ENCODE peak calls at places on chromosomes 2 and 18, in nine cellular contexts. A is foreskin fibroblast; B is activated naive CD4-positive, alpha-beta T cell treated with anti-CD3 and anti-CD28 coated beads, Interleukin-2, amount 50 U/mL, for 72 hours; G is neural crest cell; S is activated CD4-positive, alpha-beta T cell treated with anti-CD3 and anti-CD28 coated beads for 48 hours; H is activated CD4-positive, CD25-positive, alpha-beta regulatory T cell treated with anti-CD3 and anti-CD28 coated beads, Interleukin-2, amount 50 U/mL, for 72 hours; T is activated T-cell treated with anti-CD3 and anti-CD28 coated beads for 1 hour; P is BJ; K is COLO829. V is an unnamed sample.

GRCh38 chr2:238262496-238263122 is 22.8 kb upstream of the HES6 start:
- DNase-seq in A (no peak), B (no peak), G (no peak), S (no peak), H (no peak), T (no peak), P (no peak), K (no peak), V (no peak)

GRCh38 chr18:79395308-79395640 is 456 bp upstream of the NFATC1 start:
- DNase-seq in A (no peak), B (no peak), G (no peak), S (no peak), H (no peak), T (no peak), P (no peak), K (no peak), V (no peak)

GRCh38 chr2:10426726-10427567 is 21.2 kb downstream of the ODC1 start:
- DNase-seq in A (no peak), B (no peak), G (peak), S (no peak), H (no peak), T (no peak), P (no peak), K (no peak), V (no peak)

GRCh38 chr18:60984496-60984895 is 348.7 kb upstream of the CDH20 start:
- DNase-seq in A (peak), B (no peak), G (no peak), S (no peak), H (no peak), T (no peak), P (no peak), K (no peak), V (no peak)

GRCh38 chr2:63614448-63614968 is 25.7 kb downstream of the MDH1 start:
- DNase-seq in A (peak), B (no peak), G (no peak), S (no peak), H (no peak), T (no peak), P (peak), K (no peak), V (no peak)

GRCh38 chr2:72150157-72150960 is 2.7 kb upstream of the CYP26B1 start:
- DNase-seq in A (peak), B (peak), G (peak), S (peak), H (peak), T (peak), P (no peak), K (peak), V (peak)

GRCh38 chr2:74756356-74756890 is 77.5 kb upstream of the HK2 start:
- DNase-seq in A (no peak), B (no peak), G (no peak), S (no peak), H (no peak), T (no peak), P (no peak), K (no peak), V (no peak)

GRCh38 chr2:214587442-214587841 is 176.6 kb downstream of the VWC2L start:
- DNase-seq in A (no peak), B (no peak), G (peak), S (no peak), H (no peak), T (no peak), P (no peak), K (no peak), V (no peak)

GRCh38 chr18:36814994-36815393 is 13.8 kb downstream of the TPGS2 start:
- DNase-seq in A (no peak), B (no peak), G (no peak), S (no peak), H (no peak), T (no peak), P (no peak), K (no peak), V (no peak)

GRCh38 chr2:46385786-46386577 is 88.8 kb downstream of the EPAS1 start:
- DNase-seq in A (peak), B (no peak), G (no peak), S (no peak), H (no peak), T (no peak), P (no peak), K (no peak), V (no peak)

GRCh38 chr18:62328775-62329525 is 3.8 kb downstream of the TNFRSF11A start:
- DNase-seq in A (no peak), B (no peak), G (no peak), S (no peak), H (no peak), T (no peak), P (no peak), K (no peak), V (no peak)

GRCh38 chr2:18630101-18630500 is 40.7 kb upstream of the NT5C1B start:
- DNase-seq in A (peak), B (no peak), G (no peak), S (no peak), H (no peak), T (no peak), P (no peak), K (no peak), V (no peak)

GRCh38 chr2:225566798-225567197 is 167.3 kb downstream of the NYAP2 start:
- DNase-seq in A (no peak), B (no peak), G (no peak), S (no peak), H (no peak), T (no peak), P (no peak), K (no peak), V (no peak)

GRCh38 chr2:231583982-231584381 is 8.7 kb upstream of the TEX44 start:
- DNase-seq in A (no peak), B (no peak), G (no peak), S (no peak), H (no peak), T (no peak), P (no peak), K (no peak), V (no peak)

GRCh38 chr2:132670104-132670960 is at the start of gene LYPD1:
- DNase-seq in A (no peak), B (no peak), G (peak), S (no peak), H (no peak), T (no peak), P (no peak), K (no peak), V (no peak)

GRCh38 chr2:133674066-133674432 is 105.8 kb upstream of the NCKAP5 start:
- DNase-seq in A (no peak), B (no peak), G (no peak), S (no peak), H (no peak), T (no peak), P (no peak), K (no peak), V (no peak)

GRCh38 chr2:141610564-141610963 is 520.3 kb downstream of the LRP1B start:
- DNase-seq in A (no peak), B (no peak), G (no peak), S (no peak), H (no peak), T (no peak), P (no peak), K (no peak), V (no peak)

GRCh38 chr2:32291746-32292145 is 14.0 kb downstream of the YIPF4 start:
- DNase-seq in A (no peak), B (no peak), G (no peak), S (no peak), H (no peak), T (no peak), P (no peak), K (no peak), V (no peak)

GRCh38 chr2:236499691-236500573 is 69.7 kb upstream of the ACKR3 start:
- DNase-seq in A (no peak), B (no peak), G (no peak), S (no peak), H (no peak), T (no peak), P (peak), K (no peak), V (peak)

GRCh38 chr2:45614330-45614729 is 3.3 kb upstream of the SRBD1 start:
- DNase-seq in A (no peak), B (no peak), G (no peak), S (no peak), H (no peak), T (no peak), P (no peak), K (no peak), V (no peak)

GRCh38 chr2:16869711-16870110 is 204.1 kb upstream of the CYRIA start:
- DNase-seq in A (no peak), B (no peak), G (no peak), S (no peak), H (no peak), T (no peak), P (no peak), K (no peak), V (no peak)

GRCh38 chr2:88206665-88207347 is 36.7 kb downstream of the THNSL2 start:
- DNase-seq in A (no peak), B (no peak), G (no peak), S (no peak), H (no peak), T (no peak), P (no peak), K (no peak), V (no peak)

GRCh38 chr2:197191177-197191947 is 119.2 kb downstream of the ANKRD44 start:
- DNase-seq in A (no peak), B (no peak), G (no peak), S (no peak), H (no peak), T (no peak), P (no peak), K (peak), V (no peak)

GRCh38 chr18:77006305-77007175 is 126.0 kb downstream of the MBP start:
- DNase-seq in A (no peak), B (no peak), G (no peak), S (no peak), H (no peak), T (no peak), P (no peak), K (no peak), V (no peak)

GRCh38 chr18:46169464-46169941 is 65.3 kb downstream of the HAUS1 start:
- DNase-seq in A (peak), B (no peak), G (no peak), S (no peak), H (no peak), T (no peak), P (no peak), K (peak), V (no peak)

GRCh38 chr18:3511980-3512379 is 62.0 kb downstream of the TGIF1 start:
- DNase-seq in A (peak), B (no peak), G (no peak), S (no peak), H (no peak), T (no peak), P (peak), K (peak), V (no peak)

GRCh38 chr2:8679827-8680731 is 1.8 kb upstream of the ID2 start:
- DNase-seq in A (no peak), B (no peak), G (no peak), S (no peak), H (no peak), T (no peak), P (no peak), K (no peak), V (no peak)

GRCh38 chr2:126527836-126528490 is 128.0 kb upstream of the GYPC start:
- DNase-seq in A (peak), B (no peak), G (peak), S (peak), H (peak), T (peak), P (no peak), K (peak), V (peak)

GRCh38 chr2:37181726-37182684 is 6.5 kb downstream of the SULT6B1 start:
- DNase-seq in A (no peak), B (no peak), G (no peak), S (no peak), H (no peak), T (no peak), P (peak), K (no peak), V (no peak)

GRCh38 chr18:79566841-79567370 is 112.7 kb upstream of the CTDP1 start:
- DNase-seq in A (no peak), B (no peak), G (no peak), S (no peak), H (no peak), T (no peak), P (no peak), K (no peak), V (peak)

GRCh38 chr18:7879717-7880116 is 312.6 kb downstream of the PTPRM start:
- DNase-seq in A (no peak), B (no peak), G (no peak), S (no peak), H (no peak), T (no peak), P (no peak), K (no peak), V (no peak)

GRCh38 chr2:188481474-188481873 is 189.8 kb downstream of the GULP1 start:
- DNase-seq in A (no peak), B (no peak), G (no peak), S (no peak), H (no peak), T (no peak), P (no peak), K (no peak), V (no peak)

GRCh38 chr2:190791347-190791982 is 89.2 kb upstream of the GLS start:
- DNase-seq in A (peak), B (no peak), G (no peak), S (peak), H (no peak), T (no peak), P (peak), K (peak), V (no peak)

GRCh38 chr2:148674063-148675020 is 29.8 kb downstream of the EPC2 start:
- DNase-seq in A (no peak), B (no peak), G (no peak), S (peak), H (no peak), T (no peak), P (no peak), K (peak), V (no peak)

V was measured in CD14-positive monocyte.